ENCODE peak calls at places on chromosome 1, in six cellular contexts. One of them, this sample, is unnamed.

GRCh38 chr1:59487335-59488031 is 190.6 kb downstream of the FGGY start:
- DNase-seq in MM.1S: peak; percentile 66
- DNase-seq in GM23248: peak; percentile 86
- DNase-seq in HCT116: no peak
- DNase-seq in hepatocyte: peak; percentile 40
- DNase-seq in PC-3: peak; percentile 40
- DNase-seq in this sample: no peak

GRCh38 chr1:209651148-209651547 is 1.1 kb downstream of the LAMB3 start:
- DNase-seq in MM.1S: peak; percentile 44
- DNase-seq in GM23248: peak; percentile 91
- DNase-seq in HCT116: peak; percentile 67
- DNase-seq in hepatocyte: peak; percentile 82
- DNase-seq in PC-3: peak; percentile 95
- DNase-seq in this sample: peak; percentile 38

GRCh38 chr1:171606402-171606941 is 15.6 kb upstream of the MYOCOS start:
- DNase-seq in MM.1S: no peak
- DNase-seq in GM23248: no peak
- DNase-seq in HCT116: no peak
- DNase-seq in hepatocyte: no peak
- DNase-seq in PC-3: no peak
- DNase-seq in this sample: no peak

GRCh38 chr1:25944986-25945385 is 38.8 kb upstream of the STMN1 start:
- DNase-seq in MM.1S: no peak
- DNase-seq in GM23248: peak; percentile 54
- DNase-seq in HCT116: no peak
- DNase-seq in hepatocyte: peak; percentile 48
- DNase-seq in PC-3: peak; percentile 9
- DNase-seq in this sample: no peak

GRCh38 chr1:30412241-30413110 is 310.9 kb downstream of the MATN1 start:
- DNase-seq in MM.1S: no peak
- DNase-seq in GM23248: peak; percentile 64
- DNase-seq in HCT116: no peak
- DNase-seq in hepatocyte: peak; percentile 49
- DNase-seq in PC-3: no peak
- DNase-seq in this sample: peak; percentile 51

GRCh38 chr1:3596663-3597598 is 14.4 kb downstream of the MEGF6 start:
- DNase-seq in MM.1S: no peak
- DNase-seq in GM23248: no peak
- DNase-seq in HCT116: no peak
- DNase-seq in hepatocyte: no peak
- DNase-seq in PC-3: no peak
- DNase-seq in this sample: no peak

GRCh38 chr1:15734901-15735300 is 1.2 kb upstream of the SLC25A34 start:
- DNase-seq in MM.1S: no peak
- DNase-seq in GM23248: no peak
- DNase-seq in HCT116: no peak
- DNase-seq in hepatocyte: no peak
- DNase-seq in PC-3: no peak
- DNase-seq in this sample: no peak

GRCh38 chr1:43444827-43445225 is 8.9 kb downstream of the HYI start:
- DNase-seq in MM.1S: no peak
- DNase-seq in GM23248: no peak
- DNase-seq in HCT116: no peak
- DNase-seq in hepatocyte: no peak
- DNase-seq in PC-3: no peak
- DNase-seq in this sample: no peak

GRCh38 chr1:161989108-161989507 is 34.6 kb downstream of the OLFML2B start:
- DNase-seq in MM.1S: no peak
- DNase-seq in GM23248: peak; percentile 59
- DNase-seq in HCT116: no peak
- DNase-seq in hepatocyte: no peak
- DNase-seq in PC-3: peak; percentile 45
- DNase-seq in this sample: peak; percentile 67

GRCh38 chr1:167922023-167922422 is 8.1 kb upstream of the ADCY10 start:
- DNase-seq in MM.1S: peak; percentile 31
- DNase-seq in GM23248: peak; percentile 65
- DNase-seq in HCT116: no peak
- DNase-seq in hepatocyte: no peak
- DNase-seq in PC-3: no peak
- DNase-seq in this sample: no peak

GRCh38 chr1:231203259-231204057 is 37.6 kb upstream of the GNPAT start:
- DNase-seq in MM.1S: no peak
- DNase-seq in GM23248: no peak
- DNase-seq in HCT116: no peak
- DNase-seq in hepatocyte: no peak
- DNase-seq in PC-3: no peak
- DNase-seq in this sample: no peak

GRCh38 chr1:201676061-201676644 is 137.2 kb downstream of the NAV1 start:
- DNase-seq in MM.1S: no peak
- DNase-seq in GM23248: peak; percentile 47
- DNase-seq in HCT116: no peak
- DNase-seq in hepatocyte: peak; percentile 30
- DNase-seq in PC-3: no peak
- DNase-seq in this sample: no peak

GRCh38 chr1:238681021-238681420 is 705.3 kb upstream of the CHRM3 start:
- DNase-seq in MM.1S: no peak
- DNase-seq in GM23248: peak; percentile 35
- DNase-seq in HCT116: no peak
- DNase-seq in hepatocyte: no peak
- DNase-seq in PC-3: peak; percentile 34
- DNase-seq in this sample: no peak

GRCh38 chr1:78887459-78887858 is 119.1 kb downstream of the ADGRL4 start:
- DNase-seq in MM.1S: no peak
- DNase-seq in GM23248: no peak
- DNase-seq in HCT116: no peak
- DNase-seq in hepatocyte: no peak
- DNase-seq in PC-3: no peak
- DNase-seq in this sample: no peak

GRCh38 chr1:160006312-160006940 is 25.4 kb downstream of the PIGM start:
- DNase-seq in MM.1S: peak; percentile 89
- DNase-seq in GM23248: peak; percentile 81
- DNase-seq in HCT116: peak; percentile 64
- DNase-seq in hepatocyte: peak; percentile 87
- DNase-seq in PC-3: peak; percentile 89
- DNase-seq in this sample: peak; percentile 88

GRCh38 chr1:246583448-246584185 is 17.4 kb downstream of the CNST start:
- DNase-seq in MM.1S: no peak
- DNase-seq in GM23248: peak; percentile 51
- DNase-seq in HCT116: no peak
- DNase-seq in hepatocyte: peak; percentile 34
- DNase-seq in PC-3: no peak
- DNase-seq in this sample: no peak

GRCh38 chr1:51504806-51505525 is 14.1 kb downstream of the EPS15 start:
- DNase-seq in MM.1S: no peak
- DNase-seq in GM23248: no peak
- DNase-seq in HCT116: no peak
- DNase-seq in hepatocyte: no peak
- DNase-seq in PC-3: no peak
- DNase-seq in this sample: no peak

GRCh38 chr1:97506368-97506767 is 414.5 kb downstream of the DPYD start:
- DNase-seq in MM.1S: no peak
- DNase-seq in GM23248: no peak
- DNase-seq in HCT116: no peak
- DNase-seq in hepatocyte: no peak
- DNase-seq in PC-3: no peak
- DNase-seq in this sample: no peak

GRCh38 chr1:73306899-73307555 is 890.9 kb downstream of the LRRIQ3 start:
- DNase-seq in MM.1S: no peak
- DNase-seq in GM23248: no peak
- DNase-seq in HCT116: no peak
- DNase-seq in hepatocyte: no peak
- DNase-seq in PC-3: no peak
- DNase-seq in this sample: no peak

GRCh38 chr1:22847709-22848108 is 125.0 kb downstream of the LACTBL1 start:
- DNase-seq in MM.1S: no peak
- DNase-seq in GM23248: no peak
- DNase-seq in HCT116: no peak
- DNase-seq in hepatocyte: no peak
- DNase-seq in PC-3: no peak
- DNase-seq in this sample: no peak

GRCh38 chr1:171852273-171852672 is 11.0 kb downstream of the DNM3 start:
- DNase-seq in MM.1S: no peak
- DNase-seq in GM23248: peak; percentile 75
- DNase-seq in HCT116: no peak
- DNase-seq in hepatocyte: no peak
- DNase-seq in PC-3: no peak
- DNase-seq in this sample: no peak

GRCh38 chr1:239977414-239977813 is 114.3 kb upstream of the FMN2 start:
- DNase-seq in MM.1S: no peak
- DNase-seq in GM23248: peak; percentile 9
- DNase-seq in HCT116: no peak
- DNase-seq in hepatocyte: no peak
- DNase-seq in PC-3: no peak
- DNase-seq in this sample: no peak

GRCh38 chr1:220363196-220363831 is 91.1 kb upstream of the RAB3GAP2 start:
- DNase-seq in MM.1S: no peak
- DNase-seq in GM23248: peak; percentile 11
- DNase-seq in HCT116: no peak
- DNase-seq in hepatocyte: no peak
- DNase-seq in PC-3: peak; percentile 49
- DNase-seq in this sample: no peak

GRCh38 chr1:162755306-162755705 is 35.2 kb upstream of the HSD17B7 start:
- DNase-seq in MM.1S: no peak
- DNase-seq in GM23248: peak; percentile 61
- DNase-seq in HCT116: no peak
- DNase-seq in hepatocyte: no peak
- DNase-seq in PC-3: no peak
- DNase-seq in this sample: no peak

GRCh38 chr1:32353886-32354570 is 8.3 kb downstream of the FAM229A start:
- DNase-seq in MM.1S: no peak
- DNase-seq in GM23248: peak; percentile 79
- DNase-seq in HCT116: no peak
- DNase-seq in hepatocyte: no peak
- DNase-seq in PC-3: no peak
- DNase-seq in this sample: no peak

GRCh38 chr1:33745942-33746341 is 117.9 kb upstream of the HMGB4 start:
- DNase-seq in MM.1S: no peak
- DNase-seq in GM23248: no peak
- DNase-seq in HCT116: no peak
- DNase-seq in hepatocyte: no peak
- DNase-seq in PC-3: no peak
- DNase-seq in this sample: no peak

GRCh38 chr1:33743221-33743998 is 120.5 kb upstream of the HMGB4 start:
- DNase-seq in MM.1S: no peak
- DNase-seq in GM23248: no peak
- DNase-seq in HCT116: no peak
- DNase-seq in hepatocyte: no peak
- DNase-seq in PC-3: no peak
- DNase-seq in this sample: no peak

GRCh38 chr1:33740040-33740745 is 123.7 kb upstream of the HMGB4 start:
- DNase-seq in MM.1S: no peak
- DNase-seq in GM23248: no peak
- DNase-seq in HCT116: no peak
- DNase-seq in hepatocyte: no peak
- DNase-seq in PC-3: no peak
- DNase-seq in this sample: no peak

GRCh38 chr1:33741749-33742148 is 122.1 kb upstream of the HMGB4 start:
- DNase-seq in MM.1S: no peak
- DNase-seq in GM23248: no peak
- DNase-seq in HCT116: no peak
- DNase-seq in hepatocyte: peak; percentile 52
- DNase-seq in PC-3: no peak
- DNase-seq in this sample: no peak

GRCh38 chr1:33742663-33743062 is 121.2 kb upstream of the HMGB4 start:
- DNase-seq in MM.1S: no peak
- DNase-seq in GM23248: no peak
- DNase-seq in HCT116: no peak
- DNase-seq in hepatocyte: no peak
- DNase-seq in PC-3: no peak
- DNase-seq in this sample: no peak
- H3K4me3 ChIP-seq in MM.1S: no peak overlapping the region
- H3K4me3 ChIP-seq in GM23248: no peak overlapping the region
- H3K4me3 ChIP-seq in HCT116: no peak overlapping the region
- H3K4me3 ChIP-seq in hepatocyte: no peak overlapping the region
- H3K4me3 ChIP-seq in PC-3: no peak overlapping the region
- H3K4me3 ChIP-seq in this sample: no peak overlapping the region

DNA sequence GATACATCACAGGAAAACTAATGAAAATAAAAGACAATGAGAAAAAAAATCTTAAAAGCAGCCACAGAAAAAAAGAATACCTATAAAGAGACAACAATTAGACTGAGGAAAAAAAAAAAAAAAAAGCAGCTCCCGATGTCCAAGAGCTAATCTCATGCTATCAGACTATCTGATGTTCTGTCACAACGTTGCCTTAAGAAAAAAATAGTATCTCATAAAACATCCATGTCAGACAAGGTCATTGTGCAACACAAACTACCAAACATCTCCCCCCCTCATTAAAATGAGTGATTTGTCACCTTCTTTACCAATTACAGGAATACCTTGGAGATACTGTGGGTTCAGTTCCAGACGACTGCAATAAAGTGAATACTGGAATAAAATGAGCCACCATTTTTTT is 68.9 kb downstream of the ZNF644 start:
- DNase-seq in MM.1S: no peak
- DNase-seq in GM23248: no peak
- DNase-seq in HCT116: no peak
- DNase-seq in hepatocyte: no peak
- DNase-seq in PC-3: no peak
- DNase-seq in this sample: no peak
- H3K79me2 ChIP-seq in MM.1S: peaks cover 86% of the 10 kb centered on the region
- H3K79me2 ChIP-seq in GM23248: peaks cover 98% of the 10 kb centered on the region
- H3K79me2 ChIP-seq in HCT116: peaks cover 97% of the 10 kb centered on the region
- H3K79me2 ChIP-seq in hepatocyte: peaks cover 96% of the 10 kb centered on the region
- H3K79me2 ChIP-seq in PC-3: peaks cover 88% of the 10 kb centered on the region
- H3K79me2 ChIP-seq in this sample: peaks cover 97% of the 10 kb centered on the region

GRCh38 chr1:206116873-206117150 is 376 bp downstream of the AVPR1B start:
- DNase-seq in MM.1S: no peak
- DNase-seq in GM23248: no peak
- DNase-seq in HCT116: no peak
- DNase-seq in hepatocyte: no peak
- DNase-seq in PC-3: no peak
- DNase-seq in this sample: no peak

GRCh38 chr1:206115791-206116190 is 1.4 kb downstream of the AVPR1B start:
- DNase-seq in MM.1S: no peak
- DNase-seq in GM23248: no peak
- DNase-seq in HCT116: no peak
- DNase-seq in hepatocyte: no peak
- DNase-seq in PC-3: no peak
- DNase-seq in this sample: no peak

GRCh38 chr1:206116191-206116872 is 856 bp downstream of the AVPR1B start:
- DNase-seq in MM.1S: no peak
- DNase-seq in GM23248: no peak
- DNase-seq in HCT116: no peak
- DNase-seq in hepatocyte: no peak
- DNase-seq in PC-3: no peak
- DNase-seq in this sample: no peak

GRCh38 chr1:206114692-206115430 is 2.3 kb downstream of the AVPR1B start:
- DNase-seq in MM.1S: no peak
- DNase-seq in GM23248: no peak
- DNase-seq in HCT116: no peak
- DNase-seq in hepatocyte: no peak
- DNase-seq in PC-3: no peak
- DNase-seq in this sample: no peak

GRCh38 chr1:206117151-206117948 is at the start of gene AVPR1B:
- DNase-seq in MM.1S: peak; percentile 80
- DNase-seq in GM23248: peak; percentile 68
- DNase-seq in HCT116: no peak
- DNase-seq in hepatocyte: peak; percentile 72
- DNase-seq in PC-3: peak; percentile 41
- DNase-seq in this sample: no peak
- H3K27ac ChIP-seq in MM.1S: no peak within 1 kb of the TSS
- H3K27ac ChIP-seq in GM23248: no peak within 1 kb of the TSS
- H3K27ac ChIP-seq in HCT116: no peak within 1 kb of the TSS
- H3K27ac ChIP-seq in hepatocyte: no peak within 1 kb of the TSS
- H3K27ac ChIP-seq in PC-3: no peak within 1 kb of the TSS
- H3K27ac ChIP-seq in this sample: no peak within 1 kb of the TSS

GRCh38 chr1:204464174-204464573 is 30.4 kb downstream of the PIK3C2B start:
- DNase-seq in MM.1S: no peak
- DNase-seq in GM23248: no peak
- DNase-seq in HCT116: no peak
- DNase-seq in hepatocyte: no peak
- DNase-seq in PC-3: no peak
- DNase-seq in this sample: no peak
- H3K4me3 ChIP-seq in MM.1S: no peak overlapping the region
- H3K4me3 ChIP-seq in GM23248: no peak overlapping the region
- H3K4me3 ChIP-seq in HCT116: no peak overlapping the region
- H3K4me3 ChIP-seq in hepatocyte: no peak overlapping the region
- H3K4me3 ChIP-seq in PC-3: no peak overlapping the region
- H3K4me3 ChIP-seq in this sample: no peak overlapping the region